ENCODE peak calls at places on chromosome 22, in four cellular contexts. B is GM23248, O is brain microvascular endothelial cell, U is AG04450. P is an unnamed sample.

GRCh38 chr22:43697894-43698293 is 114.2 kb downstream of the EFCAB6 start:
- DNase-seq in O (no peak), U (no peak), B (no peak), P (no peak)

GRCh38 chr22:49349841-49350381 is 477.8 kb downstream of the BRD1 start:
- DNase-seq in B (no peak), U (no peak), O (no peak), P (no peak)

GRCh38 chr22:47129902-47130301 is 367.5 kb downstream of the TBC1D22A start:
- DNase-seq in O (no peak), U (no peak), B (peak; percentile 13), P (no peak)

GRCh38 chr22:27394806-27395404 is 406.7 kb downstream of the MN1 start:
- DNase-seq in B (no peak), O (no peak), U (no peak), P (no peak)

GRCh38 chr22:44261164-44261860 is 51.4 kb downstream of the SHISAL1 start:
- DNase-seq in U (no peak), B (no peak), O (no peak), P (no peak)

GRCh38 chr22:48506506-48507145 is 1321.0 kb downstream of the BRD1 start:
- DNase-seq in B (no peak), U (no peak), O (no peak), P (no peak)

GRCh38 chr22:24834845-24835570 is 29.0 kb downstream of the SGSM1 start:
- DNase-seq in O (no peak), U (no peak), B (peak; percentile 52), P (no peak)

GRCh38 chr22:35524966-35525686 is 15.5 kb upstream of the RASD2 start:
- DNase-seq in B (peak; percentile 47), O (no peak), U (no peak), P (no peak)

GRCh38 chr22:30649430-30650007 is 13.9 kb downstream of the SLC35E4 start:
- DNase-seq in U (no peak), O (peak; percentile 63), B (peak; percentile 84), P (peak; percentile 85)

GRCh38 chr22:50516891-50517290 is 8.5 kb downstream of the SCO2 start:
- DNase-seq in U (no peak), B (no peak), O (no peak), P (no peak)

GRCh38 chr22:31081963-31082605 is 966 bp downstream of the SMTN start:
- DNase-seq in B (peak; percentile 86), O (peak; percentile 44), U (no peak), P (peak; percentile 62)

GRCh38 chr22:26646158-26646557 is 11.2 kb upstream of the MIAT start:
- DNase-seq in B (peak; percentile 68), U (no peak), O (peak; percentile 44), P (no peak)

GRCh38 chr22:24486501-24486921 is 8.6 kb upstream of the UPB1 start:
- DNase-seq in O (peak; percentile 82), U (no peak), B (peak; percentile 91), P (peak; percentile 39)

GRCh38 chr22:31055322-31056159 is 25.6 kb upstream of the SMTN start:
- DNase-seq in B (peak; percentile 99), O (peak; percentile 97), U (peak; percentile 98), P (peak; percentile 95)

GRCh38 chr22:28783786-28784671 is 11.5 kb downstream of the CCDC117 start:
- DNase-seq in U (peak; percentile 15), B (no peak), O (no peak), P (no peak)

GRCh38 chr22:22922954-22923319 is 35.3 kb downstream of the IGLL5 start:
- DNase-seq in O (no peak), B (no peak), U (no peak), P (no peak)

GRCh38 chr22:25395468-25395867 is 169.0 kb upstream of the GRK3 start:
- DNase-seq in O (no peak), B (no peak), U (no peak), P (no peak)

GRCh38 chr22:33658775-33659174 is 261.5 kb downstream of the LARGE1 start:
- DNase-seq in U (no peak), O (peak; percentile 2), B (peak; percentile 56), P (no peak)

GRCh38 chr22:48896766-48897637 is 930.7 kb downstream of the BRD1 start:
- DNase-seq in B (no peak), U (no peak), O (no peak), P (peak; percentile 17)

GRCh38 chr22:49694462-49695260 is 133.0 kb downstream of the BRD1 start:
- DNase-seq in O (no peak), B (no peak), U (no peak), P (no peak)

GRCh38 chr22:50171965-50172421 is 1.5 kb downstream of the PANX2 start:
- DNase-seq in B (no peak), U (no peak), O (no peak), P (no peak)

GRCh38 chr22:46377566-46378498 is 42.3 kb downstream of the TRMU start:
- DNase-seq in B (peak; percentile 24), O (no peak), U (no peak), P (no peak)

GRCh38 chr22:48370508-48371325 is 1457.0 kb downstream of the BRD1 start:
- DNase-seq in U (no peak), O (no peak), B (no peak), P (no peak)

GRCh38 chr22:27541831-27542230 is 259.7 kb downstream of the MN1 start:
- DNase-seq in O (no peak), U (no peak), B (no peak), P (no peak)

GRCh38 chr22:27447316-27447715 is 354.2 kb downstream of the MN1 start:
- DNase-seq in B (no peak), U (no peak), O (no peak), P (no peak)

GRCh38 chr22:27883656-27884350 is 35.3 kb downstream of the PITPNB start:
- DNase-seq in O (no peak), U (no peak), B (no peak), P (no peak)

GRCh38 chr22:28953976-28954880 is 70.9 kb downstream of the ZNRF3 start:
- DNase-seq in O (no peak), U (no peak), B (no peak), P (no peak)

GRCh38 chr22:29315286-29316195 is at the start of gene RASL10A:
- DNase-seq in O (no peak), U (no peak), B (peak; percentile 43), P (no peak)

GRCh38 chr22:47233316-47234243 is 471.1 kb downstream of the TBC1D22A start:
- DNase-seq in B (no peak), U (no peak), O (no peak), P (no peak)

GRCh38 chr22:26912985-26913384 is 255.6 kb downstream of the MIAT start:
- DNase-seq in O (no peak), U (no peak), B (no peak), P (no peak)

GRCh38 chr22:19438286-19438685 is 5.9 kb downstream of the MRPL40 start:
- DNase-seq in B (no peak), O (no peak), U (no peak), P (no peak)
- H3K4me3 ChIP-seq in B (no peak overlapping the region), O (no peak overlapping the region), U (no peak overlapping the region), P (no peak overlapping the region)

DNA sequence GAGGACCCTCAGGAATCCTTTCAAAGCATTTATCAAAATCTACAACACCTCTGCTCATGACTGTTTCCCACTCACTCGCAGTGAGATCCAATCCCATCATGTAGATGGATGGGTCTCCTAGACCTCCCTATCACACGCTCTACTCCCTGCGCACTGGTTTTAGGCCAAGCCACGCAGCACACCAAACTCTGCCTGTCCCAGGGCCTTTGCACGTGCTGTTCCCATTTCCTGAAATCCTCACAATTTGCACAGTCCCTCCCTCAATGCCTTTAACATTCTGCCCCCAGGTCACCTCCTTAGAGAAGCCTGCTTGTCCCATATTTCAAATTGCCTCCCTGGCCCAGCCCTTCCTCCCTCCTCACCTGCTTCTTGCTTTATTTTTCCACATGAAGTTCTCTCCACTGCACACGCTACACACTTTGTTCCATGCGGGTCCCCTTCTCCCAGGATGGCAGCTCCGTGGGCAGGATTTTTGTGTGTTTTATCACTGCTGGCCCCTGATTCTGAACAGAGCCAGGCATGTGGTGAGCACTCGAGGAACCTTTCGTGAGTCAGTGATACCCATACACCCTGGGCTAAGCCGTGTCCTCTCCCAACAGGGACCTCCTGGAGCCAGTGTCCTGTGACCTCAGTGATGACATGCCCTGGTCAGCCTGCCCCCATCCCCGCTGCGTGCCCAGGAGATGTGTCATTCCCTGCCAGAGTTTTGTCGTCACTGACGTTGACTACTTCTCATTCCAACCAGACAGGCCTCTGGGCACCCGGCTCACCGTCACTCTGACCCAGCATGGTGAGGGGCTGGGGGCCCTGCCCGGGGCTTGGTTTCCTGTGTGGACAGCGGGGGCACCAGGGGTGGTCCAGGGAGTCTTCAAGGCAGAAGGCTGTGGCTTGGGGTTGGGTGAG is 12.2 kb downstream of the CSF2RB start:
- DNase-seq in B (peak; percentile 49), O (no peak), U (no peak), P (peak; percentile 37)
- H3K27me3 ChIP-seq in B (peaks cover 31% of the 10 kb centered on the region), O (peaks cover 6% of the 10 kb centered on the region), U (peaks cover 17% of the 10 kb centered on the region), P (no peaks in the 10 kb centered on the region)

DNA sequence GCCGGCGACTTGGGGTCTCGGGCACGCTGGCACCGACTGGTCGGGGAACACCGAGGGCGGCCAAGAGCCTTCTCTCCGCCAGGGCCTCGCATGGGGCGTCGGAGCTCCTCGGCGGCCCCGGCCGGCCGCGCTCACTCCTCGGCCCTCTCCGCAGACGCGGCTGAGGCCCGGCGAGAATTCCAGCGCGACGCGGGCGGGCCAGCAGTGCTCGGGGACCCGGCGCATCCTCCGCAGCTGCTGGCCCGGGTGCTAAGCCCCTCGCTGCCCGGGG is 5.6 kb downstream of the TBX1 start:
- DNase-seq in U (no peak), B (no peak), O (no peak), P (no peak)
- H3K4me3 ChIP-seq in U (no peak overlapping the region), B (peak overlapping the region; percentile 29), O (no peak overlapping the region), P (no peak overlapping the region)

DNA sequence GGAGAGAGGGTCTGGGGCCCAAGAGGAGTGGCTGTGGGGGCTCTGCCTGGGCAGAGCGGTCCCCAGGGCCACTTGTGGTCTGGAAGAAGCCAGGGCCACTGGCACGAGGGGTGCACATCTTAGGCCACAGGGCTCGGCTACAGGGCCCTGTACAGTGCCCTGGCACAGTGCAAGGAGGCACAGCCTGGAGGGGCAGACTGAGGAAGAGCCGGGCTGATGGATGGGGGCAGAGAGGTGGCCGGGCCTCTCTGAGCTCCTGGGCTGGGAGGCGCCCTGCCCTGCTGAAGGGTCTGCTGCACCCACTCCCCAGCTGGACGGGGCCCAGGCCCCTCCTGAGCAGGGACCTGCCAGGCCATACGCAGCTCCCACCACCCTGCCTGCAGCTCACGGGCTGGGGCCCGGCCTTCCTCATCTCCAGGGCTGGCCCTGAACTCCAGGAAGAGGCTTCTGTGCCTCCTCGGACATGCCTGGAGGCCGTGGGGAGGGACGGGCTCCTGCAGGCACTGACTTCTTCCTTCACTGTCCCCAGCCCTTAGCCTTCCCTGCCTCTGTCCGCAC is 123.5 kb downstream of the CACNA1I start:
- DNase-seq in O (no peak), B (no peak), U (no peak), P (no peak)
- H3K27me3 ChIP-seq in O (peaks cover 15% of the 10 kb centered on the region), B (peaks cover 50% of the 10 kb centered on the region), U (peaks cover 49% of the 10 kb centered on the region), P (no peaks in the 10 kb centered on the region)